ENCODE peak calls at places on chromosomes 16 and 17, in four cellular contexts. P, B, L and E are unnamed samples.

GRCh38 chr16:3595110-3595486 is 16.3 kb downstream of the SLX4 start:
- DNase-seq in P (no peak), B (no peak), L (no peak), E (no peak)

GRCh38 chr17:40553694-40554534 is 11.4 kb downstream of the CCR7 start:
- DNase-seq in P (no peak), B (no peak), L (peak; percentile 83), E (no peak)

GRCh38 chr17:50502643-50502990 is 5.6 kb upstream of the MYCBPAP start:
- DNase-seq in P (no peak), B (no peak), L (no peak), E (no peak)

GRCh38 chr17:78670850-78671291 is 93.7 kb upstream of the DNAH17 start:
- DNase-seq in P (no peak), B (no peak), L (no peak), E (no peak)

GRCh38 chr17:1532836-1533602 is 16.6 kb upstream of the INPP5K start:
- DNase-seq in P (peak; percentile 67), B (no peak), L (peak; percentile 29), E (peak; percentile 36)

GRCh38 chr17:14717849-14718248 is 417.0 kb downstream of the HS3ST3B1 start:
- DNase-seq in P (no peak), B (no peak), L (no peak), E (no peak)

GRCh38 chr17:17496189-17497064 is at the start of gene RASD1:
- DNase-seq in P (peak; percentile 96), B (peak; percentile 74), L (peak; percentile 83), E (peak; percentile 84)

GRCh38 chr17:46044286-46044928 is 45.4 kb downstream of the STH start:
- DNase-seq in P (peak; percentile 78), B (peak; percentile 12), L (peak; percentile 97), E (peak; percentile 91)

GRCh38 chr17:38898291-38898679 is 27.1 kb upstream of the LASP1NB start:
- DNase-seq in P (no peak), B (no peak), L (no peak), E (no peak)

GRCh38 chr16:80526418-80527061 is 14.3 kb upstream of the DYNLRB2 start:
- DNase-seq in P (peak; percentile 76), B (peak; percentile 35), L (peak; percentile 81), E (peak; percentile 76)

GRCh38 chr17:27343294-27343693 is 49.4 kb downstream of the WSB1 start:
- DNase-seq in P (no peak), B (no peak), L (no peak), E (no peak)

GRCh38 chr16:58338205-58338604 is 43.4 kb upstream of the PRSS54 start:
- DNase-seq in P (no peak), B (no peak), L (no peak), E (no peak)

GRCh38 chr17:2262146-2262587 is 41.4 kb downstream of the SMG6 start:
- DNase-seq in P (no peak), B (no peak), L (peak; percentile 86), E (peak; percentile 44)